ENCODE peak calls at places on chromosomes 16 and 17, in six cellular contexts. M is mesenchymal stem cell; X is CD8-positive, alpha-beta memory T cell; R is BE2C; P is tibial artery; I is psoas muscle. Q is an unnamed sample.
A peak's percentile ranks its signal among the peaks of the same experiment; 100 is the strongest.

GRCh38 chr17:44353656-44354331 is 8.7 kb downstream of the GRN start:
- DNase-seq in M (peak; percentile 28), X (no peak), R (no peak), P (no peak), I (no peak), Q (no peak)

GRCh38 chr16:53666816-53667415 is 36.7 kb downstream of the RPGRIP1L start:
- DNase-seq in M (no peak), X (no peak), R (no peak), P (no peak), I (no peak), Q (no peak)

GRCh38 chr17:50830298-50830697 is 5.1 kb upstream of the WFIKKN2 start:
- DNase-seq in M (no peak), X (no peak), R (no peak), P (no peak), I (no peak), Q (no peak)

GRCh38 chr16:88799569-88800276 is 3.9 kb upstream of the CDT1 start:
- DNase-seq in M (no peak), X (no peak), R (no peak), P (no peak), I (no peak), Q (no peak)

GRCh38 chr16:86199871-86200700 is 301.1 kb downstream of the IRF8 start:
- DNase-seq in M (peak; percentile 71), X (no peak), R (no peak), P (no peak), I (no peak), Q (no peak)

GRCh38 chr16:979859-980594 is 1.5 kb upstream of the SOX8 start:
- DNase-seq in M (no peak), X (no peak), R (no peak), P (no peak), I (no peak), Q (no peak)

GRCh38 chr17:51362818-51363598 is 102.7 kb downstream of the UTP18 start:
- DNase-seq in M (no peak), X (no peak), R (no peak), P (no peak), I (no peak), Q (no peak)

GRCh38 chr16:17365591-17366298 is 105.0 kb downstream of the XYLT1 start:
- DNase-seq in M (no peak), X (no peak), R (no peak), P (no peak), I (no peak), Q (no peak)

GRCh38 chr16:49466881-49467280 is 93.3 kb downstream of the C16orf78 start:
- DNase-seq in M (no peak), X (no peak), R (no peak), P (no peak), I (no peak), Q (no peak)

GRCh38 chr17:47820023-47820789 is 1.4 kb downstream of the OSBPL7 start:
- DNase-seq in M (no peak), X (no peak), R (no peak), P (no peak), I (no peak), Q (no peak)

GRCh38 chr17:59435238-59435637 is 103.8 kb downstream of the YPEL2 start:
- DNase-seq in M (peak; percentile 74), X (no peak), R (no peak), P (no peak), I (no peak), Q (no peak)

GRCh38 chr16:2152695-2153506 is 2.7 kb upstream of the TRAF7 start:
- DNase-seq in M (no peak), X (no peak), R (peak; percentile 69), P (no peak), I (no peak), Q (no peak)

GRCh38 chr17:47987240-47987835 is 16.4 kb downstream of the CDK5RAP3 start:
- DNase-seq in M (no peak), X (no peak), R (peak; percentile 77), P (no peak), I (no peak), Q (no peak)

GRCh38 chr16:57485091-57485915 is 990 bp downstream of the DOK4 start:
- DNase-seq in M (no peak), X (no peak), R (peak; percentile 49), P (no peak), I (no peak), Q (no peak)

GRCh38 chr17:35841505-35841904 is 27.2 kb downstream of the HEATR9 start:
- DNase-seq in M (peak; percentile 17), X (no peak), R (no peak), P (no peak), I (no peak), Q (no peak)

GRCh38 chr17:71335212-71335611 is 785.6 kb upstream of the SOX9 start:
- DNase-seq in M (no peak), X (no peak), R (no peak), P (no peak), I (no peak), Q (no peak)

GRCh38 chr17:2707721-2708584 is 3.6 kb downstream of the CLUH start:
- DNase-seq in M (no peak), X (no peak), R (peak; percentile 65), P (peak; percentile 58), I (peak; percentile 86), Q (no peak)

GRCh38 chr17:78357177-78357586 is 2.7 kb downstream of the SOCS3 start:
- DNase-seq in M (peak; percentile 84), X (no peak), R (no peak), P (no peak), I (peak; percentile 72), Q (no peak)

GRCh38 chr16:72372646-72373045 is 200.7 kb upstream of the PMFBP1 start:
- DNase-seq in M (no peak), X (no peak), R (no peak), P (no peak), I (no peak), Q (no peak)

GRCh38 chr16:67672739-67673662 is 6.4 kb downstream of the C16orf86 start:
- DNase-seq in M (peak; percentile 76), X (no peak), R (peak; percentile 88), P (peak; percentile 58), I (peak; percentile 72), Q (no peak)

GRCh38 chr16:74830646-74831045 is 56.0 kb upstream of the FA2H start:
- DNase-seq in M (no peak), X (no peak), R (no peak), P (no peak), I (no peak), Q (no peak)

GRCh38 chr16:609316-609715 is 19.4 kb downstream of the RAB40C start:
- DNase-seq in M (no peak), X (no peak), R (no peak), P (no peak), I (no peak), Q (no peak)

DNA sequence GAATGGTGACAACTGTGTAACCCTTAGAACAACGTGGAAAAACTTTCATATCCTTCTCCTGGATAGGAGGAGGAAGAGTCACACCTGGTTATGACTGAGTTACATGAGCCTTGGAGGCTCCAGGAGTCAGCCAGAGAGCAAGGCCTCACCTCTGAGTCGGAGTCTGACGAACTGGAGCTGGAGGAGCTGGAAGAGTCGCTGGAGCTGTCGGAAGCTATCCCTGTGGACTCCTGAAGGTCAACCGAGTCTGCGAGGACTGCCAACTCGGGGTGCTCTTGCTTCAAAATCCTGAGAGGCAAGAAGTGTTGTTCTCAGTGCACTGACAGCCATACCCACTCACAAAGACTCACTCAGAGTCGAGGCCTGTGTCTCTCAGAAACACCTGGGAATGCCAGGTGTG is 6.2 kb downstream of the JMJD6 start:
- DNase-seq in M (no peak), X (no peak), R (no peak), P (no peak), I (no peak), Q (no peak)
- H3K4me1 ChIP-seq in M (peaks cover 16% of the 10 kb centered on the region), X (peaks cover 40% of the 10 kb centered on the region), R (peaks cover 4% of the 10 kb centered on the region), P (peaks cover 27% of the 10 kb centered on the region), I (peaks cover 49% of the 10 kb centered on the region), Q (peaks cover 16% of the 10 kb centered on the region)

GRCh38 chr17:41973457-41973856 is 6.9 kb downstream of the CNP start:
- DNase-seq in M (no peak), X (no peak), R (no peak), P (no peak), I (peak; percentile 29), Q (no peak)
- H3K4me1 ChIP-seq in M (peaks cover 13% of the 10 kb centered on the region), X (peaks cover 4% of the 10 kb centered on the region), R (peaks cover 10% of the 10 kb centered on the region), P (peaks cover 9% of the 10 kb centered on the region), I (peaks cover 25% of the 10 kb centered on the region), Q (no peaks in the 10 kb centered on the region)

DNA sequence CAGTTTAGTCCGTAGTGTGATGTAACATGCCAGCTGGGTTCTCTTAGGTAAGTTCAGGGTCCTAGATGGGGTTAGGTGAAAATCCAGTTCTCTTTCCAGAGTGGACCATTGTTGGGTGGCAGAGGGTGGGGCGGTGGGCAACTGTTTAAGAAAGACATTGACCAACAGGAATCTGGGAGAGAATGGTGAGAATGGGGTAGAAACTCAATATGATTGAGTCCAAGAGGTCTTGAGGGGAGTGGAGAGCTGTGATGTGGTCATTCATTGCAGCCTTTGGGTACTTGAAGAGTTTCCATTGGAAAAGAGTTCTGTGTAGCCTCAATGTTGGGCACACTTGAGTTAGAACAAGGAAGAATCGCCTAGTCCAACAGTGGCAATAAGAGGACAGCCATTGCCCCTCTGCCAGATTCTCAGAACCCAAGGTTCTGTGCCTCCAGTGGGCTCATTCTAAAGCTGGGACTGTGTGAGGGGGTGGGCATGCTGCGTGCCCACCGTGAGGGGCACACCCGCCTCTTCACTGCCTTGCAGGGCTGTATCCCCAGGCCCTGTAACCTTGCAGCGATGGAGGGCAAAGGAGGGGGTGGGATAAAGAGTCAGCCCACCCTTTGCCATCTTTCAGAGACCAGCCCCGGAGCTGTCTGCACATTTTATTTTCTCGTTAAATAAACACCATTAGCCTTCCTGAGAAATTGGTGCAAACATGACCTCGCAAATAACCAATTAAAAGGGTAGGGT is 208.1 kb downstream of the CCDC182 start:
- DNase-seq in M (no peak), X (no peak), R (no peak), P (no peak), I (no peak), Q (no peak)
- H3K4me1 ChIP-seq in M (peaks cover 17% of the 10 kb centered on the region), X (peaks cover 6% of the 10 kb centered on the region), R (peaks cover 81% of the 10 kb centered on the region), P (no peaks in the 10 kb centered on the region), I (peaks cover 25% of the 10 kb centered on the region), Q (peaks cover 31% of the 10 kb centered on the region)

GRCh38 chr16:64311241-64311640 is 810.6 kb downstream of the CDH11 start:
- DNase-seq in M (no peak), X (no peak), R (no peak), P (no peak), I (no peak), Q (no peak)

GRCh38 chr16:64309398-64310110 is 812.3 kb downstream of the CDH11 start:
- DNase-seq in M (no peak), X (no peak), R (no peak), P (no peak), I (no peak), Q (no peak)

GRCh38 chr16:64308721-64309120 is 813.1 kb downstream of the CDH11 start:
- DNase-seq in M (no peak), X (no peak), R (no peak), P (no peak), I (no peak), Q (no peak)

GRCh38 chr16:64313726-64314125 is 808.1 kb downstream of the CDH11 start:
- DNase-seq in M (no peak), X (no peak), R (no peak), P (no peak), I (no peak), Q (no peak)

GRCh38 chr16:64312292-64312691 is 809.6 kb downstream of the CDH11 start:
- DNase-seq in M (no peak), X (no peak), R (no peak), P (no peak), I (no peak), Q (no peak)
- H3K4me1 ChIP-seq in M (peaks cover 2% of the 10 kb centered on the region), X (no peaks in the 10 kb centered on the region), R (no peaks in the 10 kb centered on the region), P (no peaks in the 10 kb centered on the region), I (no peaks in the 10 kb centered on the region), Q (no peaks in the 10 kb centered on the region)

Q was measured in thoracic aorta.